ENCODE peak calls at places on chromosome 18, in five cellular contexts. One of them, this sample, is unnamed.

GRCh38 chr18:79938196-79938595 is 13.3 kb downstream of the SLC66A2 start:
- DNase-seq in NT2/D1: no peak
- DNase-seq in stomach: no peak
- DNase-seq in CD4-positive, alpha-beta T cell: no peak
- DNase-seq in left ventricle myocardium inferior: no peak
- DNase-seq in this sample: no peak

GRCh38 chr18:79068299-79068945 is 772 bp upstream of the ATP9B start:
- DNase-seq in NT2/D1: no peak
- DNase-seq in stomach: no peak
- DNase-seq in CD4-positive, alpha-beta T cell: no peak
- DNase-seq in left ventricle myocardium inferior: no peak
- DNase-seq in this sample: no peak

GRCh38 chr18:40012931-40013609 is 1942.0 kb upstream of the PIK3C3 start:
- DNase-seq in NT2/D1: no peak
- DNase-seq in stomach: no peak
- DNase-seq in CD4-positive, alpha-beta T cell: no peak
- DNase-seq in left ventricle myocardium inferior: no peak
- DNase-seq in this sample: no peak

GRCh38 chr18:13136689-13137040 is 81.9 kb upstream of the LDLRAD4 start:
- DNase-seq in NT2/D1: no peak
- DNase-seq in stomach: no peak
- DNase-seq in CD4-positive, alpha-beta T cell: no peak
- DNase-seq in left ventricle myocardium inferior: peak; percentile 43
- DNase-seq in this sample: peak; percentile 21

GRCh38 chr18:38493991-38494559 is 928.5 kb upstream of the CELF4 start:
- DNase-seq in NT2/D1: no peak
- DNase-seq in stomach: no peak
- DNase-seq in CD4-positive, alpha-beta T cell: no peak
- DNase-seq in left ventricle myocardium inferior: no peak
- DNase-seq in this sample: no peak

GRCh38 chr18:80104364-80104779 is 4.7 kb upstream of the ADNP2 start:
- DNase-seq in NT2/D1: peak; percentile 71
- DNase-seq in stomach: no peak
- DNase-seq in CD4-positive, alpha-beta T cell: no peak
- DNase-seq in left ventricle myocardium inferior: no peak
- DNase-seq in this sample: no peak

GRCh38 chr18:69974365-69974764 is 26.7 kb upstream of the CD226 start:
- DNase-seq in NT2/D1: no peak
- DNase-seq in stomach: no peak
- DNase-seq in CD4-positive, alpha-beta T cell: no peak
- DNase-seq in left ventricle myocardium inferior: no peak
- DNase-seq in this sample: no peak

GRCh38 chr18:48875942-48876511 is 74.7 kb downstream of the SMAD7 start:
- DNase-seq in NT2/D1: no peak
- DNase-seq in stomach: no peak
- DNase-seq in CD4-positive, alpha-beta T cell: no peak
- DNase-seq in left ventricle myocardium inferior: no peak
- DNase-seq in this sample: no peak

GRCh38 chr18:42159146-42159545 is 204.1 kb downstream of the PIK3C3 start:
- DNase-seq in NT2/D1: no peak
- DNase-seq in stomach: no peak
- DNase-seq in CD4-positive, alpha-beta T cell: no peak
- DNase-seq in left ventricle myocardium inferior: no peak
- DNase-seq in this sample: no peak

GRCh38 chr18:73531601-73532000 is 616.0 kb downstream of the FBXO15 start:
- DNase-seq in NT2/D1: no peak
- DNase-seq in stomach: no peak
- DNase-seq in CD4-positive, alpha-beta T cell: no peak
- DNase-seq in left ventricle myocardium inferior: no peak
- DNase-seq in this sample: no peak

GRCh38 chr18:8536922-8537321 is 72.3 kb upstream of the RAB12 start:
- DNase-seq in NT2/D1: no peak
- DNase-seq in stomach: no peak
- DNase-seq in CD4-positive, alpha-beta T cell: no peak
- DNase-seq in left ventricle myocardium inferior: no peak
- DNase-seq in this sample: no peak

GRCh38 chr18:26547302-26548143 is 830 bp downstream of the KCTD1 start:
- DNase-seq in NT2/D1: no peak
- DNase-seq in stomach: peak; percentile 54
- DNase-seq in CD4-positive, alpha-beta T cell: peak; percentile 23
- DNase-seq in left ventricle myocardium inferior: peak; percentile 69
- DNase-seq in this sample: peak; percentile 50

GRCh38 chr18:59902180-59902992 is 2.6 kb downstream of the PMAIP1 start:
- DNase-seq in NT2/D1: no peak
- DNase-seq in stomach: no peak
- DNase-seq in CD4-positive, alpha-beta T cell: no peak
- DNase-seq in left ventricle myocardium inferior: no peak
- DNase-seq in this sample: peak; percentile 74

GRCh38 chr18:50297621-50298442 is 10.3 kb upstream of the CXXC1 start:
- DNase-seq in NT2/D1: peak; percentile 40
- DNase-seq in stomach: peak; percentile 81
- DNase-seq in CD4-positive, alpha-beta T cell: peak; percentile 51
- DNase-seq in left ventricle myocardium inferior: peak; percentile 80
- DNase-seq in this sample: peak; percentile 72

GRCh38 chr18:68916734-68917133 is 118.9 kb downstream of the CCDC102B start:
- DNase-seq in NT2/D1: no peak
- DNase-seq in stomach: no peak
- DNase-seq in CD4-positive, alpha-beta T cell: no peak
- DNase-seq in left ventricle myocardium inferior: no peak
- DNase-seq in this sample: no peak

GRCh38 chr18:78517328-78517727 is 462.3 kb upstream of the SALL3 start:
- DNase-seq in NT2/D1: no peak
- DNase-seq in stomach: peak; percentile 7
- DNase-seq in CD4-positive, alpha-beta T cell: no peak
- DNase-seq in left ventricle myocardium inferior: no peak
- DNase-seq in this sample: no peak

GRCh38 chr18:74040459-74041332 is 106.9 kb downstream of the FBXO15 start:
- DNase-seq in NT2/D1: peak; percentile 28
- DNase-seq in stomach: peak; percentile 57
- DNase-seq in CD4-positive, alpha-beta T cell: peak; percentile 40
- DNase-seq in left ventricle myocardium inferior: no peak
- DNase-seq in this sample: peak; percentile 33

GRCh38 chr18:79315589-79315988 is 80.1 kb upstream of the NFATC1 start:
- DNase-seq in NT2/D1: no peak
- DNase-seq in stomach: no peak
- DNase-seq in CD4-positive, alpha-beta T cell: no peak
- DNase-seq in left ventricle myocardium inferior: no peak
- DNase-seq in this sample: no peak

GRCh38 chr18:48354746-48355260 is 54.4 kb downstream of the ZBTB7C start:
- DNase-seq in NT2/D1: no peak
- DNase-seq in stomach: peak; percentile 9
- DNase-seq in CD4-positive, alpha-beta T cell: no peak
- DNase-seq in left ventricle myocardium inferior: no peak
- DNase-seq in this sample: no peak

GRCh38 chr18:44579028-44579692 is 101.5 kb upstream of the SETBP1 start:
- DNase-seq in NT2/D1: peak; percentile 6
- DNase-seq in stomach: no peak
- DNase-seq in CD4-positive, alpha-beta T cell: no peak
- DNase-seq in left ventricle myocardium inferior: no peak
- DNase-seq in this sample: no peak

GRCh38 chr18:63683152-63683551 is 19.6 kb upstream of the SERPINB11 start:
- DNase-seq in NT2/D1: peak; percentile 54
- DNase-seq in stomach: peak; percentile 34
- DNase-seq in CD4-positive, alpha-beta T cell: no peak
- DNase-seq in left ventricle myocardium inferior: no peak
- DNase-seq in this sample: no peak

GRCh38 chr18:51988277-51988676 is 351.7 kb upstream of the DCC start:
- DNase-seq in NT2/D1: no peak
- DNase-seq in stomach: no peak
- DNase-seq in CD4-positive, alpha-beta T cell: no peak
- DNase-seq in left ventricle myocardium inferior: no peak
- DNase-seq in this sample: no peak

GRCh38 chr18:48948112-48949050 is 2.4 kb downstream of the SMAD7 start:
- DNase-seq in NT2/D1: no peak
- DNase-seq in stomach: peak; percentile 77
- DNase-seq in CD4-positive, alpha-beta T cell: peak; percentile 30
- DNase-seq in left ventricle myocardium inferior: no peak
- DNase-seq in this sample: peak; percentile 42

GRCh38 chr18:9539283-9539682 is 64.0 kb downstream of the RALBP1 start:
- DNase-seq in NT2/D1: no peak
- DNase-seq in stomach: no peak
- DNase-seq in CD4-positive, alpha-beta T cell: no peak
- DNase-seq in left ventricle myocardium inferior: no peak
- DNase-seq in this sample: no peak

GRCh38 chr18:11362856-11363255 is 213.5 kb upstream of the PIEZO2 start:
- DNase-seq in NT2/D1: no peak
- DNase-seq in stomach: no peak
- DNase-seq in CD4-positive, alpha-beta T cell: no peak
- DNase-seq in left ventricle myocardium inferior: no peak
- DNase-seq in this sample: no peak

GRCh38 chr18:48540329-48541025 is 1.6 kb downstream of the CTIF start:
- DNase-seq in NT2/D1: no peak
- DNase-seq in stomach: peak; percentile 65
- DNase-seq in CD4-positive, alpha-beta T cell: peak; percentile 23
- DNase-seq in left ventricle myocardium inferior: peak; percentile 72
- DNase-seq in this sample: peak; percentile 27

GRCh38 chr18:78790960-78791359 is 188.7 kb upstream of the SALL3 start:
- DNase-seq in NT2/D1: no peak
- DNase-seq in stomach: no peak
- DNase-seq in CD4-positive, alpha-beta T cell: no peak
- DNase-seq in left ventricle myocardium inferior: no peak
- DNase-seq in this sample: no peak

GRCh38 chr18:76490701-76491171 is 4.3 kb downstream of the ZNF516 start:
- DNase-seq in NT2/D1: no peak
- DNase-seq in stomach: peak; percentile 76
- DNase-seq in CD4-positive, alpha-beta T cell: peak; percentile 32
- DNase-seq in left ventricle myocardium inferior: no peak
- DNase-seq in this sample: peak; percentile 74

GRCh38 chr18:56235061-56235772 is 403.2 kb downstream of the TXNL1 start:
- DNase-seq in NT2/D1: no peak
- DNase-seq in stomach: no peak
- DNase-seq in CD4-positive, alpha-beta T cell: no peak
- DNase-seq in left ventricle myocardium inferior: no peak
- DNase-seq in this sample: no peak

GRCh38 chr18:67310826-67311225 is 205.7 kb downstream of the DSEL start:
- DNase-seq in NT2/D1: no peak
- DNase-seq in stomach: no peak
- DNase-seq in CD4-positive, alpha-beta T cell: no peak
- DNase-seq in left ventricle myocardium inferior: no peak
- DNase-seq in this sample: no peak

GRCh38 chr18:56286775-56287174 is 351.6 kb downstream of the TXNL1 start:
- DNase-seq in NT2/D1: no peak
- DNase-seq in stomach: no peak
- DNase-seq in CD4-positive, alpha-beta T cell: no peak
- DNase-seq in left ventricle myocardium inferior: no peak
- DNase-seq in this sample: no peak

GRCh38 chr18:45399643-45400042 is 215.6 kb upstream of the SLC14A2 start:
- DNase-seq in NT2/D1: no peak
- DNase-seq in stomach: no peak
- DNase-seq in CD4-positive, alpha-beta T cell: no peak
- DNase-seq in left ventricle myocardium inferior: peak; percentile 45
- DNase-seq in this sample: no peak

GRCh38 chr18:76988015-76988826 is 144.4 kb downstream of the MBP start:
- DNase-seq in NT2/D1: no peak
- DNase-seq in stomach: no peak
- DNase-seq in CD4-positive, alpha-beta T cell: no peak
- DNase-seq in left ventricle myocardium inferior: peak; percentile 47
- DNase-seq in this sample: no peak

DNA sequence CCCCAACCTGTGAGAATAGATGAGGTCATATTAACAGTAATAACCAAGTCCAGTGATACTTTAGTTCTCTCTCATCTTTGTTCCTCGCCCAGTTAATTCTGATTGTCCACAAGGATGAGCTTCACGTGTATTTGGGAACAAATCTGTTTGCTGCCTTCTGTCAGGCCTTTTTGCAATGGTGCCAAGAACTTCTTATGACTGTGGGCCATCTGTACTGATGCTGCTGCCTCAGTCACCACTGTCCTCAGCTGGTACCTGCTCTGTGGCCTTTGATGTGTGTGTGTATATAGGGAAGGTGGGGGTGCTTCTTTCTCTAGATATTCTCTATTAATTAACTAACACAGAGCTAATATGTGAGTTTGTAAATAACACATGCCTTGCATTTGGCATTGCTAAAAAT is 392.9 kb downstream of the TGIF1 start:
- DNase-seq in NT2/D1: no peak
- DNase-seq in stomach: no peak
- DNase-seq in CD4-positive, alpha-beta T cell: no peak
- DNase-seq in left ventricle myocardium inferior: no peak
- DNase-seq in this sample: no peak
- H3K27me3 ChIP-seq in NT2/D1: no peaks in the 10 kb centered on the region
- H3K27me3 ChIP-seq in stomach: no peaks in the 10 kb centered on the region
- H3K27me3 ChIP-seq in CD4-positive, alpha-beta T cell: no peaks in the 10 kb centered on the region
- H3K27me3 ChIP-seq in left ventricle myocardium inferior: no peaks in the 10 kb centered on the region
- H3K27me3 ChIP-seq in this sample: no peaks in the 10 kb centered on the region

GRCh38 chr18:46563317-46563716 is 93.7 kb downstream of the LOXHD1 start:
- DNase-seq in NT2/D1: no peak
- DNase-seq in stomach: no peak
- DNase-seq in CD4-positive, alpha-beta T cell: no peak
- DNase-seq in left ventricle myocardium inferior: no peak
- DNase-seq in this sample: no peak
- H3K27me3 ChIP-seq in NT2/D1: no peaks in the 10 kb centered on the region
- H3K27me3 ChIP-seq in stomach: no peaks in the 10 kb centered on the region
- H3K27me3 ChIP-seq in CD4-positive, alpha-beta T cell: no peaks in the 10 kb centered on the region
- H3K27me3 ChIP-seq in left ventricle myocardium inferior: peaks cover 21% of the 10 kb centered on the region
- H3K27me3 ChIP-seq in this sample: no peaks in the 10 kb centered on the region

DNA sequence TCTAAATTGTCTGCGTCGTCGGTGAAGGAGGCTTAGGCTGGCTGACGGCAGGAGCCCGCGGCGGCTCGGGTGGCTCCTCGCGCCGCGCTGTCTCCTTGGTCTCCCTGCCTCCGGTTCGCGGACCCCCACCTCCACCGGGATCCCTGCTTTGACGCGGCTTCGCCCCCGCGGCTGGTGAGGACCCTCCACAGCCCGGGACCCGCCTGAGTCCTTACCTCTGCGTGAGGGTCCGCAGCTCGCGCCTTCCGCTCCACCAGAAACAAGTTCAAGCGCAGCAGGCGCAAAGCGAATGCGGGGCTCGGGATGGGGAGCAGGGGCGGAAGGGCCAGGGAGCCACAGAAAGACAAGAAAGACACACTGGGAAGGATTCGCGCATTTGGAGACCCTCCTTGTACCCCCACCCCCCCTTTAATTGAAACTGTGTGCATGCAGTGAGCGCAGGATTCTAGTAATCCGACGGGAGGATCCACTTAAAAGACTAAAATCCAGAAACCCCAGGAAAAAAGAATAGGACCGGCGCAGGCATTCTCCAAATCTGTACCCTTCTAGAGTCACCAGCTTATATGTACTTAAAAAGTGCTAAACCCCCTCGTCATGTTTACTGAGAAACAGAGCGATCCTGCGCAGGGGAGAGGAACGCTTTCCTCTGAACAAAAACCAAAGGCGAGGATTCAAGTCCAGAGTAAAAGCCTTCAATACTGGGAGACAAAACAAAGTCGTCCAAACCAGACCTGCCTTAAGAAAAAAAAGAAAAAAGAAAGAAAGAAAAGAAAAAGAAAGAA is 3.8 kb downstream of the PTGR3 start:
- DNase-seq in NT2/D1: no peak
- DNase-seq in stomach: no peak
- DNase-seq in CD4-positive, alpha-beta T cell: no peak
- DNase-seq in left ventricle myocardium inferior: no peak
- DNase-seq in this sample: no peak
- H3K27me3 ChIP-seq in NT2/D1: peaks cover 69% of the 10 kb centered on the region
- H3K27me3 ChIP-seq in stomach: no peaks in the 10 kb centered on the region
- H3K27me3 ChIP-seq in CD4-positive, alpha-beta T cell: no peaks in the 10 kb centered on the region
- H3K27me3 ChIP-seq in left ventricle myocardium inferior: no peaks in the 10 kb centered on the region
- H3K27me3 ChIP-seq in this sample: no peaks in the 10 kb centered on the region

GRCh38 chr18:25345432-25345831 is 6.5 kb downstream of the ZNF521 start:
- DNase-seq in NT2/D1: no peak
- DNase-seq in stomach: no peak
- DNase-seq in CD4-positive, alpha-beta T cell: no peak
- DNase-seq in left ventricle myocardium inferior: no peak
- DNase-seq in this sample: no peak
- H3K27me3 ChIP-seq in NT2/D1: peaks cover 14% of the 10 kb centered on the region
- H3K27me3 ChIP-seq in stomach: no peaks in the 10 kb centered on the region
- H3K27me3 ChIP-seq in CD4-positive, alpha-beta T cell: peaks cover 52% of the 10 kb centered on the region
- H3K27me3 ChIP-seq in left ventricle myocardium inferior: no peaks in the 10 kb centered on the region
- H3K27me3 ChIP-seq in this sample: peaks cover 19% of the 10 kb centered on the region

This sample was measured in CD4-positive, alpha-beta memory T cell.